ENCODE peak calls at places on chromosome 3, in six cellular contexts. One of them, this sample, is unnamed.

GRCh38 chr3:25556504-25556903 is 108.2 kb downstream of the TOP2B start:
- DNase-seq in RPMI8226: no peak
- DNase-seq in fibroblast of lung: no peak
- DNase-seq in NCI-H69: no peak
- DNase-seq in skeletal muscle cell: no peak
- DNase-seq in NCI-H1105 treated with DMSO at 0.1 percent for 48 hours: no peak
- DNase-seq in this sample: no peak

GRCh38 chr3:127044996-127045395 is 62.1 kb downstream of the PLXNA1 start:
- DNase-seq in RPMI8226: peak
- DNase-seq in fibroblast of lung: no peak
- DNase-seq in NCI-H69: peak
- DNase-seq in skeletal muscle cell: no peak
- DNase-seq in NCI-H1105 treated with DMSO at 0.1 percent for 48 hours: peak
- DNase-seq in this sample: no peak

GRCh38 chr3:46495901-46496456 is 1.8 kb upstream of the RTP3 start:
- DNase-seq in RPMI8226: no peak
- DNase-seq in fibroblast of lung: peak
- DNase-seq in NCI-H69: no peak
- DNase-seq in skeletal muscle cell: peak
- DNase-seq in NCI-H1105 treated with DMSO at 0.1 percent for 48 hours: no peak
- DNase-seq in this sample: peak

GRCh38 chr3:167750273-167750971 is 14.9 kb downstream of the SERPINI1 start:
- DNase-seq in RPMI8226: peak
- DNase-seq in fibroblast of lung: no peak
- DNase-seq in NCI-H69: peak
- DNase-seq in skeletal muscle cell: no peak
- DNase-seq in NCI-H1105 treated with DMSO at 0.1 percent for 48 hours: no peak
- DNase-seq in this sample: no peak

GRCh38 chr3:142209655-142210054 is 15.7 kb downstream of the GK5 start:
- DNase-seq in RPMI8226: no peak
- DNase-seq in fibroblast of lung: peak
- DNase-seq in NCI-H69: peak
- DNase-seq in skeletal muscle cell: peak
- DNase-seq in NCI-H1105 treated with DMSO at 0.1 percent for 48 hours: no peak
- DNase-seq in this sample: peak

GRCh38 chr3:153901991-153902390 is 219.2 kb upstream of the ARHGEF26 start:
- DNase-seq in RPMI8226: no peak
- DNase-seq in fibroblast of lung: peak
- DNase-seq in NCI-H69: no peak
- DNase-seq in skeletal muscle cell: no peak
- DNase-seq in NCI-H1105 treated with DMSO at 0.1 percent for 48 hours: no peak
- DNase-seq in this sample: no peak

GRCh38 chr3:177468331-177468730 is 271.0 kb upstream of the TBL1XR1 start:
- DNase-seq in RPMI8226: no peak
- DNase-seq in fibroblast of lung: peak
- DNase-seq in NCI-H69: no peak
- DNase-seq in skeletal muscle cell: peak
- DNase-seq in NCI-H1105 treated with DMSO at 0.1 percent for 48 hours: no peak
- DNase-seq in this sample: peak

GRCh38 chr3:71602256-71602655 is 18.7 kb upstream of the FOXP1 start:
- DNase-seq in RPMI8226: no peak
- DNase-seq in fibroblast of lung: peak
- DNase-seq in NCI-H69: no peak
- DNase-seq in skeletal muscle cell: no peak
- DNase-seq in NCI-H1105 treated with DMSO at 0.1 percent for 48 hours: no peak
- DNase-seq in this sample: no peak

GRCh38 chr3:127702151-127702578 is 29.4 kb downstream of the ABTB1 start:
- DNase-seq in RPMI8226: no peak
- DNase-seq in fibroblast of lung: no peak
- DNase-seq in NCI-H69: no peak
- DNase-seq in skeletal muscle cell: no peak
- DNase-seq in NCI-H1105 treated with DMSO at 0.1 percent for 48 hours: no peak
- DNase-seq in this sample: no peak

GRCh38 chr3:48273594-48274211 is 32.8 kb downstream of the ZNF589 start:
- DNase-seq in RPMI8226: peak
- DNase-seq in fibroblast of lung: peak
- DNase-seq in NCI-H69: peak
- DNase-seq in skeletal muscle cell: peak
- DNase-seq in NCI-H1105 treated with DMSO at 0.1 percent for 48 hours: peak
- DNase-seq in this sample: peak

GRCh38 chr3:184314700-184315505 is 497 bp downstream of the EIF4G1 start:
- DNase-seq in RPMI8226: peak
- DNase-seq in fibroblast of lung: peak
- DNase-seq in NCI-H69: peak
- DNase-seq in skeletal muscle cell: peak
- DNase-seq in NCI-H1105 treated with DMSO at 0.1 percent for 48 hours: peak
- DNase-seq in this sample: peak

GRCh38 chr3:52788890-52789745 is 5.5 kb upstream of the ITIH3 start:
- DNase-seq in RPMI8226: no peak
- DNase-seq in fibroblast of lung: no peak
- DNase-seq in NCI-H69: no peak
- DNase-seq in skeletal muscle cell: no peak
- DNase-seq in NCI-H1105 treated with DMSO at 0.1 percent for 48 hours: no peak
- DNase-seq in this sample: no peak

This sample was measured in brain microvascular endothelial cell.